ENCODE peak calls at places on chromosome 1, in nine cellular contexts. U, F, H, V, L, E, K, T and B are unnamed samples.

GRCh38 chr1:78682527-78682926 is 32.9 kb downstream of the IFI44 start:
- DNase-seq in U (no peak), E (no peak), T (no peak), F (peak; percentile 22), K (no peak), V (no peak), L (no peak), H (no peak), B (no peak)

GRCh38 chr1:201019321-201019977 is 4.1 kb downstream of the KIF21B start:
- DNase-seq in E (peak; percentile 83), F (peak; percentile 66), H (peak; percentile 87), U (peak; percentile 93), L (peak; percentile 37), V (no peak), T (no peak), K (peak; percentile 93), B (peak; percentile 23)

GRCh38 chr1:111140680-111140967 is 601 bp downstream of the CEPT1 start:
- DNase-seq in H (no peak), V (no peak), F (peak; percentile 80), E (peak; percentile 23), T (no peak), U (no peak), K (no peak), L (no peak), B (no peak)

GRCh38 chr1:236035681-236036101 is 29.2 kb downstream of the NID1 start:
- DNase-seq in K (no peak), E (no peak), U (peak; percentile 65), F (no peak), L (no peak), V (no peak), T (peak; percentile 67), H (no peak), B (no peak)

GRCh38 chr1:25617626-25618432 is 1.2 kb downstream of the MAN1C1 start:
- DNase-seq in H (peak; percentile 68), L (no peak), T (no peak), U (no peak), V (peak; percentile 70), E (no peak), F (no peak), K (no peak), B (no peak)

GRCh38 chr1:184222561-184223157 is 164.2 kb upstream of the C1orf21 start:
- DNase-seq in K (peak; percentile 58), V (no peak), F (peak; percentile 65), E (peak; percentile 78), H (no peak), T (peak; percentile 35), U (no peak), L (peak; percentile 56), B (peak; percentile 28)

GRCh38 chr1:222928212-222928611 is 113.4 kb downstream of the DISP1 start:
- DNase-seq in L (no peak), V (peak; percentile 63), K (no peak), F (peak; percentile 24), U (peak; percentile 83), T (peak; percentile 31), H (peak; percentile 52), E (no peak), B (no peak)

GRCh38 chr1:42504535-42505128 is 41.5 kb downstream of the CCDC30 start:
- DNase-seq in H (no peak), F (peak; percentile 6), L (no peak), T (no peak), U (no peak), V (no peak), K (no peak), E (no peak), B (no peak)

GRCh38 chr1:160827418-160827817 is 31.4 kb downstream of the LY9 start:
- DNase-seq in L (no peak), U (no peak), H (peak; percentile 72), F (no peak), V (no peak), E (no peak), K (no peak), T (no peak), B (no peak)

GRCh38 chr1:109190189-109190588 is 23.5 kb upstream of the SARS1 start:
- DNase-seq in V (no peak), K (no peak), U (no peak), H (no peak), L (no peak), T (no peak), E (no peak), F (no peak), B (no peak)

GRCh38 chr1:78101514-78101913 is 55.7 kb downstream of the GIPC2 start:
- DNase-seq in L (peak; percentile 79), K (no peak), T (peak; percentile 46), F (peak; percentile 93), U (no peak), H (no peak), V (no peak), E (peak; percentile 9), B (peak; percentile 98)

GRCh38 chr1:203176744-203177460 is 1.3 kb upstream of the MYBPH start:
- DNase-seq in K (no peak), L (no peak), U (no peak), V (peak; percentile 5), F (no peak), T (no peak), H (no peak), E (no peak), B (no peak)

GRCh38 chr1:59006309-59006698 is 222.5 kb upstream of the JUN start:
- DNase-seq in E (no peak), H (no peak), V (no peak), F (no peak), T (no peak), K (no peak), L (no peak), U (no peak), B (no peak)

GRCh38 chr1:164794310-164794709 is 235.3 kb downstream of the PBX1 start:
- DNase-seq in F (peak; percentile 77), U (no peak), E (peak; percentile 23), T (peak; percentile 83), V (no peak), L (peak; percentile 43), K (no peak), H (no peak), B (peak; percentile 60)

GRCh38 chr1:8660455-8660854 is 157.0 kb downstream of the RERE start:
- DNase-seq in U (peak; percentile 76), F (peak; percentile 93), V (no peak), H (no peak), K (no peak), E (no peak), L (peak; percentile 58), T (peak; percentile 71), B (peak; percentile 90)

GRCh38 chr1:220170836-220171526 is 77.0 kb downstream of the IARS2 start:
- DNase-seq in U (no peak), L (no peak), K (no peak), F (no peak), E (no peak), V (no peak), T (no peak), H (no peak), B (no peak)

GRCh38 chr1:212633144-212633543 is 24.6 kb downstream of the ATF3 start:
- DNase-seq in T (no peak), E (no peak), H (no peak), V (peak; percentile 21), L (no peak), K (no peak), U (no peak), F (no peak), B (no peak)

GRCh38 chr1:50779811-50780210 is 180.3 kb downstream of the FAF1 start:
- DNase-seq in T (no peak), K (no peak), V (no peak), E (no peak), L (no peak), F (no peak), U (no peak), H (no peak), B (no peak)

GRCh38 chr1:17016317-17016661 is 4.6 kb upstream of the ATP13A2 start:
- DNase-seq in U (no peak), T (no peak), K (no peak), F (peak; percentile 63), V (peak; percentile 24), H (no peak), E (no peak), L (no peak), B (no peak)

GRCh38 chr1:226958300-226958699 is 18.2 kb downstream of the COQ8A start:
- DNase-seq in K (no peak), T (no peak), V (no peak), L (no peak), E (no peak), H (no peak), U (peak; percentile 54), F (no peak), B (no peak)

GRCh38 chr1:9281071-9281827 is 11.4 kb upstream of the SPSB1 start:
- DNase-seq in T (no peak), F (peak; percentile 55), E (no peak), L (peak; percentile 31), U (no peak), H (no peak), V (no peak), K (no peak), B (no peak)

GRCh38 chr1:245704341-245704740 is 549.6 kb downstream of the KIF26B start:
- DNase-seq in L (no peak), T (no peak), F (no peak), U (no peak), K (no peak), H (no peak), V (no peak), E (no peak), B (no peak)

GRCh38 chr1:156942576-156942975 is 22.1 kb downstream of the LRRC71 start:
- DNase-seq in U (peak; percentile 51), K (no peak), T (no peak), F (no peak), L (no peak), H (no peak), E (no peak), V (no peak), B (no peak)

GRCh38 chr1:156805766-156806511 is 10.7 kb downstream of the SH2D2A start:
- DNase-seq in U (no peak), V (no peak), E (no peak), K (no peak), L (no peak), T (peak; percentile 90), H (no peak), F (no peak), B (no peak)

GRCh38 chr1:93845554-93846150 is 33.4 kb downstream of the DNTTIP2 start:
- DNase-seq in E (peak; percentile 18), V (no peak), L (peak; percentile 84), U (no peak), T (peak; percentile 30), K (no peak), H (no peak), F (peak; percentile 90), B (peak; percentile 74)

GRCh38 chr1:162177126-162177525 is 107.6 kb downstream of the NOS1AP start:
- DNase-seq in F (peak; percentile 38), U (no peak), K (no peak), E (no peak), V (no peak), L (no peak), H (no peak), T (no peak), B (peak; percentile 13)

GRCh38 chr1:82632164-82632563 is 831.4 kb downstream of the ADGRL2 start:
- DNase-seq in U (no peak), K (no peak), V (no peak), H (no peak), T (no peak), E (no peak), L (no peak), F (no peak), B (no peak)

GRCh38 chr1:48794815-48795214 is 18.1 kb upstream of the BEND5 start:
- DNase-seq in E (no peak), V (no peak), K (no peak), U (no peak), H (no peak), T (no peak), L (no peak), F (no peak), B (no peak)

GRCh38 chr1:44603718-44604117 is 70.6 kb downstream of the TMEM53 start:
- DNase-seq in H (no peak), V (no peak), F (no peak), L (no peak), K (no peak), E (no peak), T (no peak), U (no peak), B (no peak)

GRCh38 chr1:60129916-60130315 is 56.3 kb upstream of the C1orf87 start:
- DNase-seq in H (no peak), F (peak; percentile 26), T (no peak), K (no peak), V (no peak), E (no peak), L (no peak), U (no peak), B (no peak)

GRCh38 chr1:153774780-153775431 is at the start of gene SLC27A3:
- DNase-seq in H (no peak), K (peak; percentile 51), F (peak; percentile 48), U (peak; percentile 90), E (peak; percentile 42), T (peak; percentile 79), V (peak; percentile 89), L (no peak), B (no peak)